ENCODE peak calls at places on chromosomes 16 and 17, in four cellular contexts. M is astrocyte, G is stomach, V is RWPE2. E is an unnamed sample.

GRCh38 chr16:86723699-86724098 is 145.3 kb downstream of the FOXL1 start:
- DNase-seq in G (no peak), V (no peak), M (no peak), E (no peak)

GRCh38 chr17:79086609-79087427 is 12.2 kb downstream of the ENGASE start:
- DNase-seq in V (no peak), M (no peak), G (no peak), E (no peak)

GRCh38 chr16:53484542-53484941 is 18.5 kb downstream of the AKTIP start:
- DNase-seq in V (no peak), M (no peak), G (no peak), E (no peak)

GRCh38 chr17:2103456-2103855 is 48.6 kb downstream of the HIC1 start:
- DNase-seq in M (no peak), G (no peak), V (no peak), E (no peak)

GRCh38 chr17:44965491-44966234 is 2.4 kb downstream of the C1QL1 start:
- DNase-seq in G (no peak), V (no peak), M (no peak), E (no peak)

GRCh38 chr16:69496376-69496775 is 69.4 kb upstream of the NFAT5 start:
- DNase-seq in G (no peak), M (no peak), V (no peak), E (no peak)

GRCh38 chr17:35244345-35245195 is 1.7 kb downstream of the SLFN5 start:
- DNase-seq in V (peak; percentile 86), G (peak; percentile 66), M (peak; percentile 57), E (peak; percentile 95)

GRCh38 chr17:57966875-57967274 is 11.7 kb upstream of the CUEDC1 start:
- DNase-seq in M (no peak), G (no peak), V (no peak), E (no peak)

GRCh38 chr17:35981246-35981645 is at the start of gene CCL16:
- DNase-seq in M (no peak), V (no peak), G (no peak), E (no peak)

GRCh38 chr16:58509256-58510096 is 5.8 kb upstream of the SETD6 start:
- DNase-seq in V (no peak), G (peak; percentile 22), M (no peak), E (no peak)

GRCh38 chr17:1089915-1090314 is 89.9 kb downstream of the ABR start:
- DNase-seq in G (peak; percentile 74), M (no peak), V (no peak), E (no peak)

GRCh38 chr17:47829870-47830269 is 1.5 kb downstream of the MRPL10 start:
- DNase-seq in V (no peak), G (no peak), M (no peak), E (no peak)

GRCh38 chr17:68972119-68972704 is 17.0 kb upstream of the ABCA8 start:
- DNase-seq in V (no peak), M (no peak), G (no peak), E (peak; percentile 18)

GRCh38 chr17:67994827-67995567 is 1.3 kb downstream of the C17orf58 start:
- DNase-seq in G (peak; percentile 25), V (no peak), M (peak; percentile 69), E (peak; percentile 82)

GRCh38 chr16:66391726-66392670 is 25.5 kb downstream of the CDH5 start:
- DNase-seq in M (no peak), G (no peak), V (no peak), E (no peak)

GRCh38 chr17:30236807-30237206 is 1.3 kb upstream of the SLC6A4 start:
- DNase-seq in M (peak; percentile 8), V (no peak), G (peak; percentile 59), E (no peak)

GRCh38 chr16:75011634-75012307 is 12.9 kb downstream of the ZNRF1 start:
- DNase-seq in V (no peak), G (no peak), M (peak; percentile 94), E (peak; percentile 88)

GRCh38 chr17:78529871-78530670 is 47.1 kb downstream of the DNAH17 start:
- DNase-seq in V (peak; percentile 68), M (no peak), G (peak; percentile 40), E (no peak)

GRCh38 chr16:82888616-82889015 is 261.8 kb downstream of the CDH13 start:
- DNase-seq in V (no peak), G (no peak), M (peak; percentile 80), E (no peak)

GRCh38 chr17:80070375-80071115 is 30.8 kb upstream of the GAA start:
- DNase-seq in M (no peak), G (no peak), V (no peak), E (no peak)

GRCh38 chr17:79795795-79796569 is 895 bp downstream of the CBX8 start:
- DNase-seq in V (no peak), G (no peak), M (no peak), E (no peak)

GRCh38 chr17:42078396-42079042 is 19.8 kb downstream of the ZNF385C start:
- DNase-seq in V (no peak), M (no peak), G (no peak), E (peak; percentile 9)

GRCh38 chr17:68320943-68321557 is 29.8 kb downstream of the ARSG start:
- DNase-seq in V (no peak), M (no peak), G (no peak), E (no peak)

GRCh38 chr16:4316732-4317461 is 1.0 kb downstream of the GLIS2 start:
- DNase-seq in M (no peak), G (peak; percentile 74), V (peak; percentile 79), E (no peak)

GRCh38 chr17:81582341-81582740 is 30.2 kb upstream of the FAAP100 start:
- DNase-seq in V (no peak), M (peak; percentile 73), G (no peak), E (peak; percentile 83)
- H3K27ac ChIP-seq in V (no peak overlapping the region), M (peak overlapping the region; percentile 65), G (no peak overlapping the region), E (peak overlapping the region; percentile 34)

DNA sequence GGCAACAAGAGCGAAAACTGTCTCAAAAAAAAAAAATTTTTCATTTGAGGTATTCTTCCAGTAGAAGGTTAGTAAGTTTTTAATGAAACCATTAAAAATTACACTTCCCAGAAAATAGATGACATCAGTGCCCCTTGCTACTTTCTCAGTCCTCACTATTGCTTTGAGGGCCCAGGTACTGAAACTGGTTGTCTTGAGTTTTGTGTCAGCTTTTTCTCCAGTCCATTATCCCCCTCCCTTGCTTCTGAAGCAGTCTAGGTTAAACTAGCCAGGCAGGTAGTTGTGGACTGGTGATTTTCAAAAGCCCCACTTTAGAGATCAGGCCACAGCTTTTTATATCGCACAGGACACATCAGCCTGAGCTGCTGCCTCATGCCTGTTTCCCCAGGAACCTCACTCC is 10.9 kb downstream of the SMCR8 start:
- DNase-seq in V (no peak), G (no peak), M (no peak), E (no peak)
- H3K36me3 ChIP-seq in V (peaks cover 56% of the 10 kb centered on the region), G (peaks cover 100% of the 10 kb centered on the region), M (peaks cover 10% of the 10 kb centered on the region), E (peaks cover 24% of the 10 kb centered on the region)

GRCh38 chr16:46751381-46751780 is 3.2 kb upstream of the MYLK3 start:
- DNase-seq in M (no peak), G (no peak), V (no peak), E (no peak)

GRCh38 chr16:46757339-46758050 is 9.4 kb upstream of the MYLK3 start:
- DNase-seq in G (peak; percentile 32), V (no peak), M (no peak), E (no peak)

GRCh38 chr16:46753015-46753414 is 4.9 kb upstream of the MYLK3 start:
- DNase-seq in G (no peak), V (no peak), M (no peak), E (no peak)

GRCh38 chr16:46759309-46759708 is 11.2 kb upstream of the MYLK3 start:
- DNase-seq in G (no peak), M (no peak), V (no peak), E (no peak)

GRCh38 chr16:46756772-46757171 is 8.6 kb upstream of the MYLK3 start:
- DNase-seq in V (no peak), M (no peak), G (no peak), E (no peak)
- H3K4me3 ChIP-seq in V (no peak overlapping the region), M (no peak overlapping the region), G (no peak overlapping the region), E (no peak overlapping the region)

GRCh38 chr17:39981207-39982068 is 831 bp downstream of the PSMD3 start:
- DNase-seq in G (no peak), V (no peak), M (no peak), E (no peak)
- H3K27ac ChIP-seq in G (peak overlapping the region; percentile 91), V (peak overlapping the region; percentile 89), M (peak overlapping the region; percentile 95), E (peak overlapping the region; percentile 94)

DNA sequence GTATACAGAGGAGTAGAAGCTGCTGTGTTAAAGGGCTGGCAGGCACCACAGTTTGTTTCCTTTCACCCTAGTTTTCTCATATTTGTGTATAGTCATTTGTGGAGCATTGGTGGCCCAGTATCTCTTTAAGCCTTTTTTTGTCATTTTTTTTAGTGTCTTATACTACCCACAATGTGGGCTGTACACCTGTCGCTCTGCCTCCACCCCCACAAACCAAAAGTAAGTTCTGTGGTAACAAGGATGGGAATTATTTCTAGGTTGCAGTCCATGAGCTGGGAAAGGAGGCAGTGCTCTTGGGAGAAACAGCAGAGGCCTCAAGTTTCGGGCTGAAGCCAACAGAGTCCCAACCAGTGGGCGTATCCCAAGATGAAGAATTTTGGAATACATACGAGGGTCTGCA is 6.2 kb downstream of the ZNF75A start:
- DNase-seq in M (no peak), G (no peak), V (no peak), E (no peak)
- H3K36me3 ChIP-seq in M (peaks cover 46% of the 10 kb centered on the region), G (peaks cover 76% of the 10 kb centered on the region), V (peaks cover 54% of the 10 kb centered on the region), E (peaks cover 27% of the 10 kb centered on the region)

DNA sequence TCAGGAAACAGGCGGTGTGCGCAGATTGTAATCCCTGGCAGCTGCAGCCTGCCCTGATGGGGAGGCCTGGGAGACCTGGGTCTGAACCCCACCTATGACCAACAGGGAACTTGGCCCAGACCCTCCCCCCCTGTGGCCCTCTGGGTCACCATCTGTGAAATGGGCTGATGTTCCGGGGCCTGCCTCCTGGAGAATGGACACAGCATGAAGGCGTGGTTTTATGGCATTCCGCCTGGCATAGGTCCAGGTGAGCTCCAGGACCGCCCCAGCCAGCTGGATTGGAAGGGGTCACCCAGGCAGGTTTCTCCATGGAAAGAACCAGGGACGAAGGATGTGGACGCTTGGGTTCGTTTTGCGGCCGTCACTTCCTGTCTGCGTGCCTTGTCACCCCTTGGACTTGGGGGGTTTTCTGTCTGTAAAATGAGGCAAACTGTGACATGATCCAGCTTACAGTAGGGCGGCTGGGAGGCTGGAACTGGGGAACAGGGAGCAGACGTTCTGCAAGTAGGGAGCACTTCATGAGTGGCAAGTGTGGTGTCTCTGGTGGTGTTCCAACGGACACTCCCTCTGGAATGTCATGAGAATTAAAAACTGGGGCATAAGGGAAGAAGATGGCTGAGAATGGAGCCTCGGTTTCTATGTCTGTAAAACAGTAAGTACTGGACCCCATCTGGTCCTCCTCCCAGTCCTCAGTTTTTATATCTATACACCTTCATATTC is 1.6 kb downstream of the CPNE2 start:
- DNase-seq in M (no peak), V (no peak), G (no peak), E (no peak)
- H3K4me3 ChIP-seq in M (peak overlapping the region; percentile 62), V (no peak overlapping the region), G (peak overlapping the region; percentile 90), E (peak overlapping the region; percentile 5)

DNA sequence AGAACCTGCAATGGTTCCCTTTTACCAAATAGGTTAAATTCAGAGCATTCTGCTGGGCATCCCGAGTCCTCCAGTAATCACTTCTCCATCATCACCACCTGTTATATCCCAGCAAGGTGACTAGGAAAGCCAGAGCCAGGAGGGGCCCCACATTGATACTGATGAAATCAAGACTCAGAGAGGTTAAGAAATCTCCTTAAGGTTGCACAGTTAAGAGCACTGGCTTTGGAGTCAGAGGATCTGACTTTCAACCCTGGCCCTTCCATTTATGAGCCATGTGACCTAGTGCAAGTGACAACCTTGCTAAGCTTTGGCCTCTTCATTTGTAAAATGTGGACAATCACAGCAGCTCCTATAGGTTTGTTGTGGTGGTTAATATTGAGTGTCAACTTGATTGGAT is 194.1 kb upstream of the ASIC2 start:
- DNase-seq in G (no peak), M (no peak), V (no peak), E (no peak)
- H3K27ac ChIP-seq in G (no peak overlapping the region), M (no peak overlapping the region), V (no peak overlapping the region), E (no peak overlapping the region)